ENCODE peak calls at places on chromosomes 4 and X, in ten cellular contexts. N is BJ; K is colonic mucosa; V is fibroblast of the conjunctiva; M is HL-60; S is LoVo; R is T-helper 2 cell; A is activated CD4-positive, alpha-beta T cell treated with anti-CD3 and anti-CD28 coated beads, Interleukin-2, amount 50 U/mL, for 1 hour; D is aorta; W is thoracic aorta. E is an unnamed sample.

GRCh38 chrX:107537815-107538214 is 88.4 kb downstream of the FRMPD3 start:
- DNase-seq in S (no peak), M (peak), N (no peak), K (peak), V (peak), A (peak), R (no peak), W (no peak), D (no peak), E (peak)

GRCh38 chrX:155888139-155888538 is 7.0 kb downstream of the VAMP7 start:
- DNase-seq in R (no peak), S (peak), W (no peak), D (no peak), M (no peak), V (peak), N (peak), K (no peak), A (no peak), E (peak)

GRCh38 chr4:13797061-13797460 is 169.5 kb upstream of the BOD1L1 start:
- DNase-seq in D (no peak), K (no peak), R (no peak), W (no peak), V (no peak), A (no peak), N (no peak), S (no peak), M (no peak), E (no peak)

GRCh38 chrX:9746148-9746880 is 19.3 kb downstream of the GPR143 start:
- DNase-seq in K (no peak), R (no peak), S (no peak), N (no peak), M (no peak), D (no peak), W (no peak), A (no peak), V (no peak), E (no peak)

GRCh38 chr4:139715721-139716391 is 50.2 kb downstream of the MGST2 start:
- DNase-seq in K (no peak), M (no peak), A (no peak), W (no peak), S (no peak), V (no peak), R (no peak), N (no peak), D (no peak), E (no peak)

GRCh38 chr4:155972098-155972497 is 18.4 kb upstream of the CTSO start:
- DNase-seq in N (no peak), D (no peak), K (no peak), S (no peak), W (no peak), V (no peak), R (no peak), M (no peak), A (no peak), E (peak)

GRCh38 chrX:25067271-25068172 is 51.8 kb upstream of the ARX start:
- DNase-seq in W (no peak), S (no peak), K (no peak), N (no peak), R (no peak), M (no peak), D (no peak), V (no peak), A (no peak), E (no peak)

GRCh38 chr4:8741513-8742226 is 130.0 kb downstream of the HMX1 start:
- DNase-seq in N (no peak), R (no peak), K (no peak), M (no peak), W (no peak), A (no peak), V (no peak), S (no peak), D (peak), E (no peak)

GRCh38 chrX:129825746-129826505 is 17.8 kb downstream of the ZDHHC9 start:
- DNase-seq in V (no peak), R (no peak), D (no peak), S (no peak), W (no peak), A (no peak), N (no peak), M (no peak), K (peak), E (no peak)

GRCh38 chr4:141375855-141376254 is 155.2 kb downstream of the ZNF330 start:
- DNase-seq in S (peak), N (peak), M (no peak), D (no peak), V (peak), R (no peak), K (no peak), W (no peak), A (no peak), E (peak)

GRCh38 chr4:1218892-1219552 is 29.9 kb downstream of the CTBP1 start:
- DNase-seq in V (no peak), R (no peak), M (peak), S (no peak), W (no peak), K (no peak), A (no peak), D (no peak), N (no peak), E (no peak)

GRCh38 chrX:17788439-17788838 is 51.1 kb downstream of the SCML1 start:
- DNase-seq in A (peak), R (no peak), M (peak), K (peak), W (no peak), V (no peak), S (peak), N (peak), D (no peak), E (peak)

GRCh38 chr4:55512922-55513571 is 33.7 kb downstream of the CLOCK start:
- DNase-seq in S (no peak), N (no peak), V (no peak), W (no peak), M (no peak), A (no peak), K (no peak), R (no peak), D (no peak), E (no peak)

GRCh38 chrX:31070057-31070468 is 1.8 kb downstream of the FTHL17 start:
- DNase-seq in S (no peak), R (no peak), D (no peak), W (no peak), A (no peak), V (no peak), M (no peak), N (no peak), K (no peak), E (no peak)

GRCh38 chr4:76233967-76234678 is 17.4 kb upstream of the FAM47E start:
- DNase-seq in V (no peak), A (no peak), S (peak), W (no peak), R (no peak), D (no peak), M (no peak), N (no peak), K (peak), E (no peak)

GRCh38 chr4:180434131-180434895 is 1808.9 kb upstream of the TENM3 start:
- DNase-seq in V (no peak), D (no peak), N (no peak), M (no peak), W (no peak), R (no peak), A (no peak), S (no peak), K (no peak), E (peak)

GRCh38 chr4:3436798-3437581 is 4.8 kb upstream of the HGFAC start:
- DNase-seq in A (no peak), R (no peak), W (no peak), K (peak), N (no peak), V (peak), S (peak), M (no peak), D (peak), E (no peak)

GRCh38 chr4:185286571-185286970 is 77.2 kb downstream of the SNX25 start:
- DNase-seq in S (no peak), K (no peak), R (no peak), M (no peak), D (no peak), V (no peak), A (no peak), N (no peak), W (no peak), E (no peak)

GRCh38 chr4:74934822-74935326 is 2.0 kb downstream of the PARM1 start:
- DNase-seq in S (no peak), A (no peak), D (no peak), W (no peak), M (no peak), R (no peak), K (no peak), N (no peak), V (no peak), E (no peak)

GRCh38 chr4:27775156-27775555 is 914.5 kb downstream of the STIM2 start:
- DNase-seq in N (no peak), R (no peak), M (no peak), A (no peak), D (no peak), V (no peak), W (no peak), S (no peak), K (no peak), E (no peak)